ENCODE peak calls at places on chromosome 13, in eight cellular contexts. L is fibroblast of lung, N is esophagus squamous epithelium, C is AG04450, I is HFF-Myc, S is BJ, X is IMR-90, M is AG09309. G is an unnamed sample.

GRCh38 chr13:33452873-33453558 is 167.5 kb upstream of the STARD13 start:
- DNase-seq in L (no peak), N (no peak), C (no peak), I (no peak), S (no peak), X (no peak), M (no peak), G (no peak)

GRCh38 chr13:21233086-21233485 is 56.6 kb downstream of the MRPL57 start:
- DNase-seq in L (no peak), N (no peak), C (no peak), I (no peak), S (no peak), X (no peak), M (no peak), G (no peak)

GRCh38 chr13:109789262-109789661 is 2.9 kb upstream of the IRS2 start:
- DNase-seq in L (no peak), N (no peak), C (no peak), I (no peak), S (no peak), X (no peak), M (no peak), G (no peak)

GRCh38 chr13:24215732-24216131 is 55.2 kb downstream of the SPATA13 start:
- DNase-seq in L (peak), N (no peak), C (no peak), I (no peak), S (no peak), X (peak), M (peak), G (no peak)

GRCh38 chr13:101447852-101448251 is 4.6 kb upstream of the ITGBL1 start:
- DNase-seq in L (peak), N (no peak), C (no peak), I (no peak), S (no peak), X (peak), M (no peak), G (no peak)

GRCh38 chr13:74871671-74872070 is 610.3 kb downstream of the TBC1D4 start:
- DNase-seq in L (no peak), N (no peak), C (no peak), I (peak), S (peak), X (no peak), M (peak), G (no peak)

GRCh38 chr13:72255908-72256307 is 388.9 kb upstream of the DACH1 start:
- DNase-seq in L (peak), N (no peak), C (no peak), I (no peak), S (no peak), X (no peak), M (no peak), G (no peak)

GRCh38 chr13:38866649-38867048 is 124.0 kb downstream of the STOML3 start:
- DNase-seq in L (no peak), N (no peak), C (no peak), I (no peak), S (no peak), X (no peak), M (no peak), G (no peak)

GRCh38 chr13:73341748-73342147 is 282.9 kb downstream of the KLF5 start:
- DNase-seq in L (peak), N (no peak), C (no peak), I (no peak), S (peak), X (peak), M (peak), G (no peak)

GRCh38 chr13:26628706-26629105 is 71.2 kb downstream of the WASF3 start:
- DNase-seq in L (peak), N (no peak), C (no peak), I (no peak), S (no peak), X (peak), M (peak), G (no peak)

GRCh38 chr13:113804703-113805430 is 45.8 kb downstream of the TMEM255B start:
- DNase-seq in L (no peak), N (no peak), C (no peak), I (no peak), S (no peak), X (no peak), M (no peak), G (no peak)

GRCh38 chr13:112976526-112976925 is 7.5 kb downstream of the MCF2L start:
- DNase-seq in L (no peak), N (no peak), C (no peak), I (no peak), S (no peak), X (no peak), M (no peak), G (no peak)

GRCh38 chr13:48446454-48446853 is 33.5 kb upstream of the LPAR6 start:
- DNase-seq in L (peak), N (no peak), C (peak), I (no peak), S (no peak), X (peak), M (no peak), G (no peak)

DNA sequence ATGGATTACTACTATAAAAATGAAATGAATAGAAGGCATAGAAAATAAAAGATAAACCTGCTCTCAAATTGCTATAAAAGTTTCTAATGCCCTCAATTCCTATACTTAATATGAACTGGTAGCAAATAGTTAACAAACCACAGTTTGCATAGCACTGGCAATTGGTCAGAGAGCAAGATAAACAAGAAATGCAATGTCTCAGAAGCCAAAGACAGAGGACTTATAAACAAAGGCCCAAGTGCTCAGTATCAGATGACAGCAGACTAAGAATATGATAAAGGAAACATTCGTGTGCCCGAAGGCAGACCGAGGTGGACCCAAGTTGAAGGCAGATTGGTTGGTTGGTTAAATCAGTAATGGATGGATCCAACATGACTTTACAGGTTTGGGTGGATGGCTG is 50.6 kb downstream of the IPO5 start:
- DNase-seq in L (peak), N (no peak), C (peak), I (no peak), S (peak), X (peak), M (no peak), G (peak)
- TF ChIP-seq CTCF in L (no peak), N (no peak), C (no peak), I (no peak), S (no peak), X (no peak), M (no peak), G (no peak)

GRCh38 chr13:45916036-45916435 is 64.5 kb upstream of the SIAH3 start:
- DNase-seq in L (no peak), N (no peak), C (no peak), I (no peak), S (no peak), X (no peak), M (no peak), G (no peak)
- TF ChIP-seq CTCF in L (no peak), N (no peak), C (no peak), I (no peak), S (no peak), X (no peak), M (no peak), G (no peak)

GRCh38 chr13:110949116-110949515 is 34.2 kb upstream of the ANKRD10 start:
- DNase-seq in L (no peak), N (no peak), C (no peak), I (no peak), S (no peak), X (no peak), M (no peak), G (no peak)

GRCh38 chr13:110942248-110942981 is 27.5 kb upstream of the ANKRD10 start:
- DNase-seq in L (peak), N (no peak), C (no peak), I (no peak), S (no peak), X (peak), M (no peak), G (no peak)

GRCh38 chr13:110944968-110945952 is 30.4 kb upstream of the ANKRD10 start:
- DNase-seq in L (no peak), N (no peak), C (no peak), I (no peak), S (no peak), X (no peak), M (no peak), G (no peak)

GRCh38 chr13:110946171-110946570 is 31.3 kb upstream of the ANKRD10 start:
- DNase-seq in L (no peak), N (no peak), C (no peak), I (no peak), S (no peak), X (no peak), M (no peak), G (no peak)

GRCh38 chr13:110944121-110944967 is 29.5 kb upstream of the ANKRD10 start:
- DNase-seq in L (peak), N (no peak), C (peak), I (peak), S (no peak), X (peak), M (peak), G (no peak)
- TF ChIP-seq CTCF in L (peak), N (peak), C (peak), I (peak), S (peak), X (peak), M (peak), G (peak)

GRCh38 chr13:22252281-22252830 is 581.5 kb downstream of the FGF9 start:
- DNase-seq in L (no peak), N (no peak), C (no peak), I (no peak), S (no peak), X (no peak), M (no peak), G (no peak)

GRCh38 chr13:22253107-22253506 is 582.2 kb downstream of the FGF9 start:
- DNase-seq in L (no peak), N (no peak), C (no peak), I (no peak), S (no peak), X (no peak), M (no peak), G (no peak)

DNA sequence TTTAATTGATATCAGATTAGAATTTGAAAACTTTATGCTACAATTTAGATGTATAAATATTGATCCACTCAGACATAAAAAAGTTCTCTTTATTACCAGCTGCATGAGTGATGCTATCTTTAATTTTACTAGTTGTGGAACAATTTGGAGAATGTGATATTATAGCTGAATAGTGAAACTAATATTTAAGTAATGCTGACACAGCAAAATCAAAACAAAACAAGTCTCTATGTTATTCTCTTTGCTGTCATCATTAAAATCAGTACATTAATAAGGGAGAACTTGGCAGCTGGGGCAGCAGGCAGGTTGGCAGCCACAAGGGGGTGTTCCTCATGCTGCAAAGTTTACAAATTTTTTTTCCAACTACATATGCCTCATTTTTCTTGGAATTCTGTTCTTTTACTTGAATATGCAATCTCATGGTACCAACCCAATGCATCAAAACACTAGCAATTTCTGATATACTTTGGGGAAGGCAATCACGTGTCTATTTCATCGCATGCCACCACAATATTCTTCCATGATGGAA is 585.3 kb downstream of the FGF9 start:
- DNase-seq in L (no peak), N (no peak), C (no peak), I (no peak), S (no peak), X (no peak), M (no peak), G (no peak)
- TF ChIP-seq CTCF in L (no peak), N (no peak), C (no peak), I (no peak), S (no peak), X (no peak), M (no peak), G (no peak)

G was measured in AG09319.